ENCODE peak calls at places on chromosomes 3 and 15, in eight cellular contexts. E is A172, X is fibroblast of gingiva, Q is KG1, P is WTC11, R is HCEC 1CT, H is hypothalamus, Z is Calu3. G is an unnamed sample.

GRCh38 chr3:71369733-71370391 is 213.7 kb downstream of the FOXP1 start:
- DNase-seq in E (no peak), X (peak), Q (no peak), P (no peak), R (no peak), H (no peak), Z (no peak), G (no peak)

GRCh38 chr15:40594429-40594836 is 384 bp downstream of the KNL1 start:
- DNase-seq in E (peak), X (peak), Q (no peak), P (peak), R (peak), H (no peak), Z (peak), G (peak)

GRCh38 chr3:57127849-57128566 is 37.1 kb downstream of the IL17RD start:
- DNase-seq in E (no peak), X (peak), Q (no peak), P (no peak), R (no peak), H (no peak), Z (no peak), G (no peak)

GRCh38 chr3:72137865-72138861 is 353.2 kb upstream of the PROK2 start:
- DNase-seq in E (no peak), X (no peak), Q (no peak), P (no peak), R (no peak), H (no peak), Z (no peak), G (no peak)

GRCh38 chr15:88649286-88649733 is 10.5 kb downstream of the ISG20 start:
- DNase-seq in E (peak), X (peak), Q (no peak), P (no peak), R (peak), H (peak), Z (peak), G (no peak)

GRCh38 chr3:5309181-5309580 is 121.7 kb downstream of the EDEM1 start:
- DNase-seq in E (no peak), X (no peak), Q (no peak), P (no peak), R (no peak), H (no peak), Z (no peak), G (no peak)

GRCh38 chr3:21017115-21017852 is 733.7 kb downstream of the ZNF385D start:
- DNase-seq in E (no peak), X (no peak), Q (no peak), P (peak), R (no peak), H (no peak), Z (no peak), G (no peak)

GRCh38 chr15:73979636-73980035 is 12.5 kb downstream of the STOML1 start:
- DNase-seq in E (no peak), X (no peak), Q (no peak), P (no peak), R (no peak), H (no peak), Z (no peak), G (no peak)

GRCh38 chr3:127406309-127407025 is 118.6 kb upstream of the PRR20G start:
- DNase-seq in E (peak), X (no peak), Q (no peak), P (no peak), R (peak), H (no peak), Z (peak), G (no peak)

GRCh38 chr15:75718326-75718725 is 5.7 kb upstream of the CSPG4 start:
- DNase-seq in E (peak), X (peak), Q (no peak), P (no peak), R (peak), H (no peak), Z (peak), G (no peak)